ENCODE peak calls at places on chromosomes 1 and 21, in four cellular contexts. X, U, B and K are unnamed samples.

GRCh38 chr1:247337250-247337746 is 5.6 kb upstream of the ZNF496 start:
- DNase-seq in U (peak; percentile 28), B (no peak), X (no peak), K (peak; percentile 36)

GRCh38 chr1:117842408-117843170 is 86.8 kb downstream of the GDAP2 start:
- DNase-seq in B (no peak), U (no peak), X (no peak), K (no peak)

GRCh38 chr1:87951852-87952251 is 623.2 kb downstream of the LMO4 start:
- DNase-seq in X (no peak), B (no peak), U (peak; percentile 47), K (no peak)

GRCh38 chr1:6389971-6390370 is 3.6 kb downstream of the ACOT7 start:
- DNase-seq in X (no peak), U (no peak), B (no peak), K (no peak)

GRCh38 chr1:74717626-74718025 is 15.2 kb downstream of the CRYZ start:
- DNase-seq in B (no peak), U (no peak), X (no peak), K (no peak)

GRCh38 chr1:113800487-113800886 is 11.8 kb downstream of the RSBN1 start:
- DNase-seq in U (no peak), X (no peak), B (no peak), K (no peak)

GRCh38 chr1:45200906-45201500 is 5.4 kb downstream of the ZSWIM5 start:
- DNase-seq in B (no peak), U (no peak), X (no peak), K (no peak)

GRCh38 chr1:115922806-115923205 is 53.5 kb upstream of the SLC22A15 start:
- DNase-seq in U (no peak), B (no peak), X (no peak), K (no peak)

DNA sequence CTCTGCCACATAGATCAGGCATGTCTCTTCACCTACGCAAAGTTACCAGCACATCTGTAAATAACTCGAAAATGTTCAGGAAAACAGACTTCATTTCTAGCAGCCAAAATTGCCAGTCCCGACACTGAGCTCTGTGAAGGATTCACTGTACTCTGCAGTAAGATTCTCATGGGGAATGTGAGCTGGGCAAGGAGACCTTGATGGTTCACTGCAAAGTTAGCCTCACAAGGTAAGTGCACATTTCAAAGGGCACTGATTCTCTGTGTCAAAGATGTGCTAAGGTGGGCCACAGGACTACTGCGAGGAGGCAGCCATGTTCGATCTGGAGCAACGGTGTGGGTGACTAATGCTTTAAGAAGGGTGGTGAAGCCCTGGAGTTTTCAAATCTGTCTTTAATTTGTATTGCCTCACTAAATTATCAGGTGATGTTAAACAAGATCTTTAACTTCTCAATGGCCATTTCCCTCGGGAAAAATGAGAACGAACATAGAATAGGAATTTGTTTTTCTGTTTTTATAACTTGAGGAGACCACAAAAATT is 25.2 kb downstream of the STPG1 start:
- DNase-seq in U (no peak), B (no peak), X (no peak), K (no peak)
- H3K4me1 ChIP-seq in U (peaks cover 14% of the 10 kb centered on the region), B (peaks cover 37% of the 10 kb centered on the region), X (peaks cover 41% of the 10 kb centered on the region), K (peaks cover 52% of the 10 kb centered on the region)

GRCh38 chr1:89633103-89633744 is at the start of gene LRRC8C:
- DNase-seq in X (peak; percentile 60), B (peak; percentile 49), U (peak; percentile 48), K (peak; percentile 92)
- TF ChIP-seq POLR2A in X (no peak), B (no peak), U (peak; percentile 55), K (no peak)

DNA sequence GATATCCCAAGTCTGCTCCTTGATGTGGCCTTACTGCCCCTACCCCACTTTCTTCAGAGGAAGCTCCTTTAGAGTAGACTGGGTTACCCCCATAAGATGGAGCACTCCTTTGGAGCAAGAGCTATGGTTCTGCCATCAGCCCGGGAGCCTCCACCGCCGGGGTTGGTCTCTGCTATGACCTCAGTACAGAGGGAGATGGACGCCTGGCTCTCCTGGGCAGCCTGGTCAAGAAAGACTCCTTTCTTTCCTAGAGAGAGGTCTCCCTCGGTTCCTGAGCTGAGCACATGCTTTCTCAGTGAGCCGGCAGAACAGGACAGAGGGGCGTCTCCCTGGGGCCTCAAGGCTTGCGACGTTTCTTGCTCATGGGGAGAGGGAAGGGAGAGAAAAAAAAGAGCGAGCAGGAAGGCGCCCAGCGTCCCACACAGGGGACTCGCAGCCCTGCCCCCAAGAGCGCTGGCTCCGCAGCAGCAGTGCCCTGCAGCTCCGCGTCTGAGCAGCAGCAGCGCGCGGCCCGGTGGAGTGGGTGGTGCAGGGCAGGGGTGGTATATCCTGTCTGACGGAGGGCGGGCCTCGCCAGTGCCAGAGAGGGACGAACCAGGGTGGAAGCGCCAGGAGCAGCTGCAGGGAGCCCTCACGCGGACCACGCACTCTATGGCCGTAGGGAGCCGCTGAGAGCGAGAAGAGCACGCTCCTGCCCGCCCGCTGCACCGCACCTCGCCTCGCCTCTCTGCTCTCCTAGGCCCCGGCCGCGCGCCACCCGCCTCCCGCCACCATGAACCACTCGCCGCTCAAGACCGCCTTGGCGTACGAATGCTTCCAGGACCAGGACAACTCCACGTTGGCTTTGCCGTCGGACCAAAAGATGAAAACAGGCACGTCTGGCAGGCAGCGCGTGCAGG is at the start of gene PKP1:
- DNase-seq in U (peak; percentile 10), X (peak; percentile 51), B (peak; percentile 49), K (peak; percentile 50)
- H3K4me3 ChIP-seq in U (peak within 1 kb of the TSS; percentile 14), X (peak within 1 kb of the TSS; percentile 9), B (peak within 1 kb of the TSS; percentile 17), K (peak within 1 kb of the TSS; percentile 32)

GRCh38 chr1:203271962-203272632 is 33.2 kb upstream of the BTG2 start:
- DNase-seq in B (no peak), X (peak; percentile 55), U (no peak), K (no peak)
- H3K4me1 ChIP-seq in B (peaks cover 57% of the 10 kb centered on the region), X (peaks cover 66% of the 10 kb centered on the region), U (peaks cover 5% of the 10 kb centered on the region), K (peaks cover 14% of the 10 kb centered on the region)

GRCh38 chr21:33237446-33237845 is 7.7 kb downstream of the IFNAR2 start:
- DNase-seq in B (no peak), U (no peak), X (no peak), K (no peak)

GRCh38 chr21:33236799-33237198 is 7.1 kb downstream of the IFNAR2 start:
- DNase-seq in X (no peak), B (no peak), U (no peak), K (no peak)

GRCh38 chr21:33232640-33233039 is 2.9 kb downstream of the IFNAR2 start:
- DNase-seq in X (no peak), B (no peak), U (no peak), K (no peak)

GRCh38 chr21:33236013-33236686 is 6.4 kb downstream of the IFNAR2 start:
- DNase-seq in B (no peak), X (no peak), U (no peak), K (peak; percentile 11)

DNA sequence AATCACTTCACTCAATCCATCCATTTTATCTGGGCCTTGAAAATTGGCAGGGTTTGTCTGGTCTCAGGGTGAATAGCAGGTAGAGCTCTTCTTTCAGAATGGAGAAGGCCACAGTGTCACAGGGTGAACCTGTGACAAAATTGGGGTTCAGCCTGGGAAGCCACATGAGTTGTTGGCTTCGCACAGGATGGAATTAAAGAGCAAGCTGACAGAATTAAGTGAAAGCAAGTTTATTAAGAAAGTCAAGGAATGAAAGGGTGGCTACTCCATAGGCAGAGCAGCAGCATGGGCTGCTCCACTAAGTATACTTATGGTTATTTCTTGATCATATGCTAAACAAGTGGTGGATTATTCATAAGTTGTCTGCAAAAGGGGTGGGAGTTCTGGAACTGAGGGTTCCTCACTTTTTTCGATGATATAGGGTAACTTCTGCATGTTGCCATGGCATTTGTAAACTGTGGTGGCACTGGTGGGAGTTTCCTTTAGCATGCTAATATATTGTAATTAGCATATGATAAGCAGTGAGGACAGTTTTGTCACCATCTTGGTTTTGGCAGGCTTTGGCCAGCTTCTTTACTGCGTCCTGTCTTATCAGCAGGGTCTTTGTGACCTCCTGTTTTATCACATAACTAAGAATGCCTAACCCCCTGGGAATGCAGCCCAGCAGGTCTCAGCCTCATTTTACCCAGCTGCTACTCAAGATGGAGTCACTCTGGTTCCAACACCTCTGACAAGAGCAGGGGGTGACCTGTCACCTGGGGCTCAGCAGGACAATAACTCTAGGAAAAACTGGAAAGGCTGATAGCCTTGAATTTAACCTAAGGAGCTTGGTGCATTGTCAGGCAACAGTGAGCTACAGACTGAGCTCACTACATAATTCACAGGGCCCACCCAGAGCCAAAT is 5.1 kb downstream of the IFNAR2 start:
- DNase-seq in X (no peak), U (no peak), B (no peak), K (no peak)
- TF ChIP-seq POLR2A in X (no peak), U (no peak), B (no peak), K (no peak)